ENCODE peak calls at places on chromosome 2, in six cellular contexts. One of them, this sample, is unnamed.

GRCh38 chr2:127080941-127081769 is 25.8 kb downstream of the BIN1 start:
- DNase-seq in AG08396: no peak
- DNase-seq in skeletal muscle cell: no peak
- DNase-seq in non-pigmented ciliary epithelial cell: no peak
- DNase-seq in nephron progenitor cell: no peak
- DNase-seq in substantia nigra: no peak
- DNase-seq in this sample: peak; percentile 50

GRCh38 chr2:132460781-132461180 is 44.2 kb downstream of the GPR39 start:
- DNase-seq in AG08396: no peak
- DNase-seq in skeletal muscle cell: no peak
- DNase-seq in non-pigmented ciliary epithelial cell: no peak
- DNase-seq in nephron progenitor cell: no peak
- DNase-seq in substantia nigra: no peak
- DNase-seq in this sample: no peak

GRCh38 chr2:158935617-158936016 is 32.8 kb upstream of the TANC1 start:
- DNase-seq in AG08396: no peak
- DNase-seq in skeletal muscle cell: no peak
- DNase-seq in non-pigmented ciliary epithelial cell: no peak
- DNase-seq in nephron progenitor cell: no peak
- DNase-seq in substantia nigra: no peak
- DNase-seq in this sample: no peak

GRCh38 chr2:36982467-36982866 is 16.1 kb upstream of the STRN start:
- DNase-seq in AG08396: no peak
- DNase-seq in skeletal muscle cell: no peak
- DNase-seq in non-pigmented ciliary epithelial cell: no peak
- DNase-seq in nephron progenitor cell: no peak
- DNase-seq in substantia nigra: no peak
- DNase-seq in this sample: no peak

GRCh38 chr2:114661926-114662670 is 219.7 kb downstream of the DPP10 start:
- DNase-seq in AG08396: no peak
- DNase-seq in skeletal muscle cell: no peak
- DNase-seq in non-pigmented ciliary epithelial cell: no peak
- DNase-seq in nephron progenitor cell: peak; percentile 29
- DNase-seq in substantia nigra: no peak
- DNase-seq in this sample: no peak

GRCh38 chr2:42998721-42999120 is 206.3 kb upstream of the HAAO start:
- DNase-seq in AG08396: no peak
- DNase-seq in skeletal muscle cell: no peak
- DNase-seq in non-pigmented ciliary epithelial cell: no peak
- DNase-seq in nephron progenitor cell: no peak
- DNase-seq in substantia nigra: no peak
- DNase-seq in this sample: no peak

GRCh38 chr2:240982821-240983281 is 15.6 kb upstream of the SNED1 start:
- DNase-seq in AG08396: no peak
- DNase-seq in skeletal muscle cell: no peak
- DNase-seq in non-pigmented ciliary epithelial cell: no peak
- DNase-seq in nephron progenitor cell: no peak
- DNase-seq in substantia nigra: no peak
- DNase-seq in this sample: no peak

GRCh38 chr2:23324281-23324680 is 60.7 kb upstream of the KLHL29 start:
- DNase-seq in AG08396: no peak
- DNase-seq in skeletal muscle cell: no peak
- DNase-seq in non-pigmented ciliary epithelial cell: no peak
- DNase-seq in nephron progenitor cell: no peak
- DNase-seq in substantia nigra: no peak
- DNase-seq in this sample: no peak

GRCh38 chr2:72033636-72034035 is 114.0 kb downstream of the CYP26B1 start:
- DNase-seq in AG08396: no peak
- DNase-seq in skeletal muscle cell: no peak
- DNase-seq in non-pigmented ciliary epithelial cell: no peak
- DNase-seq in nephron progenitor cell: no peak
- DNase-seq in substantia nigra: no peak
- DNase-seq in this sample: no peak

GRCh38 chr2:8986327-8986976 is 17.0 kb downstream of the MBOAT2 start:
- DNase-seq in AG08396: no peak
- DNase-seq in skeletal muscle cell: no peak
- DNase-seq in non-pigmented ciliary epithelial cell: no peak
- DNase-seq in nephron progenitor cell: peak; percentile 7
- DNase-seq in substantia nigra: no peak
- DNase-seq in this sample: no peak

GRCh38 chr2:238895901-238896600 is 48.2 kb downstream of the TWIST2 start:
- DNase-seq in AG08396: peak; percentile 89
- DNase-seq in skeletal muscle cell: peak; percentile 55
- DNase-seq in non-pigmented ciliary epithelial cell: no peak
- DNase-seq in nephron progenitor cell: peak; percentile 71
- DNase-seq in substantia nigra: no peak
- DNase-seq in this sample: peak; percentile 58

GRCh38 chr2:65358690-65359400 is 73.6 kb downstream of the SPRED2 start:
- DNase-seq in AG08396: no peak
- DNase-seq in skeletal muscle cell: no peak
- DNase-seq in non-pigmented ciliary epithelial cell: no peak
- DNase-seq in nephron progenitor cell: no peak
- DNase-seq in substantia nigra: no peak
- DNase-seq in this sample: no peak

GRCh38 chr2:67544286-67544685 is 147.2 kb downstream of the ETAA1 start:
- DNase-seq in AG08396: no peak
- DNase-seq in skeletal muscle cell: no peak
- DNase-seq in non-pigmented ciliary epithelial cell: no peak
- DNase-seq in nephron progenitor cell: no peak
- DNase-seq in substantia nigra: no peak
- DNase-seq in this sample: no peak

GRCh38 chr2:145329976-145330375 is 810.1 kb upstream of the ZEB2 start:
- DNase-seq in AG08396: no peak
- DNase-seq in skeletal muscle cell: no peak
- DNase-seq in non-pigmented ciliary epithelial cell: no peak
- DNase-seq in nephron progenitor cell: no peak
- DNase-seq in substantia nigra: no peak
- DNase-seq in this sample: no peak

GRCh38 chr2:96321230-96322103 is 3.6 kb upstream of the ITPRIPL1 start:
- DNase-seq in AG08396: peak; percentile 51
- DNase-seq in skeletal muscle cell: no peak
- DNase-seq in non-pigmented ciliary epithelial cell: no peak
- DNase-seq in nephron progenitor cell: peak; percentile 74
- DNase-seq in substantia nigra: no peak
- DNase-seq in this sample: peak; percentile 71

GRCh38 chr2:168726375-168726774 is 76.1 kb upstream of the NOSTRIN start:
- DNase-seq in AG08396: no peak
- DNase-seq in skeletal muscle cell: no peak
- DNase-seq in non-pigmented ciliary epithelial cell: no peak
- DNase-seq in nephron progenitor cell: no peak
- DNase-seq in substantia nigra: no peak
- DNase-seq in this sample: no peak

This sample was measured in transverse colon.